ENCODE peak calls at places on chromosomes 11 and 22, in nine cellular contexts. One of them, this sample, is unnamed.

GRCh38 chr11:124483422-124483821 is 37.9 kb upstream of the OR8B8 start:
- DNase-seq in stomach: no peak
- DNase-seq in A549: no peak
- DNase-seq in right lobe of liver: no peak
- DNase-seq in heart left ventricle: no peak
- DNase-seq in endothelial cell of umbilical vein: no peak
- DNase-seq in prostate gland: no peak
- DNase-seq in HCT116: no peak
- DNase-seq in IMR-90: no peak
- DNase-seq in this sample: no peak

GRCh38 chr11:70290341-70291065 is 20.0 kb downstream of the PPFIA1 start:
- DNase-seq in stomach: no peak
- DNase-seq in A549: no peak
- DNase-seq in right lobe of liver: no peak
- DNase-seq in heart left ventricle: no peak
- DNase-seq in endothelial cell of umbilical vein: no peak
- DNase-seq in prostate gland: no peak
- DNase-seq in HCT116: no peak
- DNase-seq in IMR-90: no peak
- DNase-seq in this sample: no peak

GRCh38 chr11:73797457-73797856 is 9.8 kb downstream of the MRPL48 start:
- DNase-seq in stomach: no peak
- DNase-seq in A549: no peak
- DNase-seq in right lobe of liver: no peak
- DNase-seq in heart left ventricle: no peak
- DNase-seq in endothelial cell of umbilical vein: no peak
- DNase-seq in prostate gland: no peak
- DNase-seq in HCT116: no peak
- DNase-seq in IMR-90: no peak
- DNase-seq in this sample: no peak

GRCh38 chr11:561148-562003 is 606 bp downstream of the RASSF7 start:
- DNase-seq in stomach: peak; percentile 89
- DNase-seq in A549: peak; percentile 81
- DNase-seq in right lobe of liver: peak; percentile 85
- DNase-seq in heart left ventricle: peak; percentile 63
- DNase-seq in endothelial cell of umbilical vein: no peak
- DNase-seq in prostate gland: no peak
- DNase-seq in HCT116: no peak
- DNase-seq in IMR-90: no peak
- DNase-seq in this sample: peak; percentile 88

GRCh38 chr11:73240190-73240781 is 22.2 kb downstream of the P2RY2 start:
- DNase-seq in stomach: no peak
- DNase-seq in A549: no peak
- DNase-seq in right lobe of liver: peak; percentile 39
- DNase-seq in heart left ventricle: peak; percentile 85
- DNase-seq in endothelial cell of umbilical vein: no peak
- DNase-seq in prostate gland: no peak
- DNase-seq in HCT116: no peak
- DNase-seq in IMR-90: peak; percentile 72
- DNase-seq in this sample: peak; percentile 36

GRCh38 chr11:86218125-86219081 is 26.1 kb upstream of the EED start:
- DNase-seq in stomach: peak; percentile 64
- DNase-seq in A549: peak; percentile 77
- DNase-seq in right lobe of liver: peak; percentile 61
- DNase-seq in heart left ventricle: peak; percentile 68
- DNase-seq in endothelial cell of umbilical vein: peak; percentile 82
- DNase-seq in prostate gland: peak; percentile 46
- DNase-seq in HCT116: peak; percentile 66
- DNase-seq in IMR-90: peak; percentile 76
- DNase-seq in this sample: peak; percentile 41

GRCh38 chr11:98979212-98979611 is 41.5 kb upstream of the CNTN5 start:
- DNase-seq in stomach: no peak
- DNase-seq in A549: no peak
- DNase-seq in right lobe of liver: no peak
- DNase-seq in heart left ventricle: no peak
- DNase-seq in endothelial cell of umbilical vein: no peak
- DNase-seq in prostate gland: no peak
- DNase-seq in HCT116: no peak
- DNase-seq in IMR-90: no peak
- DNase-seq in this sample: no peak

GRCh38 chr11:112537846-112538330 is 277.2 kb upstream of the PLET1 start:
- DNase-seq in stomach: no peak
- DNase-seq in A549: no peak
- DNase-seq in right lobe of liver: no peak
- DNase-seq in heart left ventricle: no peak
- DNase-seq in endothelial cell of umbilical vein: no peak
- DNase-seq in prostate gland: no peak
- DNase-seq in HCT116: no peak
- DNase-seq in IMR-90: no peak
- DNase-seq in this sample: no peak

GRCh38 chr11:69817265-69818236 is 1.7 kb downstream of the FGF3 start:
- DNase-seq in stomach: no peak
- DNase-seq in A549: peak; percentile 28
- DNase-seq in right lobe of liver: no peak
- DNase-seq in heart left ventricle: no peak
- DNase-seq in endothelial cell of umbilical vein: no peak
- DNase-seq in prostate gland: no peak
- DNase-seq in HCT116: no peak
- DNase-seq in IMR-90: no peak
- DNase-seq in this sample: no peak

GRCh38 chr11:3901249-3902025 is 46.0 kb downstream of the STIM1 start:
- DNase-seq in stomach: no peak
- DNase-seq in A549: no peak
- DNase-seq in right lobe of liver: no peak
- DNase-seq in heart left ventricle: no peak
- DNase-seq in endothelial cell of umbilical vein: no peak
- DNase-seq in prostate gland: no peak
- DNase-seq in HCT116: no peak
- DNase-seq in IMR-90: no peak
- DNase-seq in this sample: no peak

DNA sequence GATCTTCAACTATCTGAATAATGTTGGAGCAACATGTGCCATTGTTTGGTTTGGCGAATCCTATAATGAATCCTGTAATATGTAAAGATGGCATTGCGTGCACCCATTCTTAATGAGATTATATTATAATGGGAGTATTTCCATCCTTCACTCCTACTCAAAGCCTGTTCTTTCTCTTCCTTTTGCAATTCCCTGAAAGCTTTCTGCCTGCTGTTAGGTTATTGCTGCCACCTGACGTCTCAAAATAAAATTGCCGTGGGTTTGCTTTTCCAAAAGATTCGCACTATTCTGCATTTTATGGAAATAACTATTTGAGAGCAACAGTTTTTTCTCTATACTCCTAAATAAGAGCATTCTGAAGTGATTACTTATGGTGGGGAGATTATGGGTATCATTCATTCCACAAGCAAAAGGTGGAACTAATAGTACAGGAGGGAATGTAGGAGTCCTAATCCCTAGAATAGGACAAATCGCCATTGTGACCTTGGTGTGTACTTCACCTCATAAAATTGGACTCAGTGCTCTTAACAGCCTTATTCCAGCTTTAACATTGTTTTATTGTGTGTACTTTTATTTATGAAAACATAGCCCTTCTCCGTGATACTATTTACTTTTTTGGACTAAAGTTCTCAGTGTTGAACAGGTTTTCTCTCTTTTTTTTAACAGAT is 69.6 kb upstream of the ALKBH3 start:
- DNase-seq in stomach: no peak
- DNase-seq in A549: no peak
- DNase-seq in right lobe of liver: no peak
- DNase-seq in heart left ventricle: no peak
- DNase-seq in endothelial cell of umbilical vein: no peak
- DNase-seq in prostate gland: no peak
- DNase-seq in HCT116: no peak
- DNase-seq in IMR-90: no peak
- DNase-seq in this sample: no peak
- TF ChIP-seq CTCF in stomach: no peak
- TF ChIP-seq CTCF in A549: peak; percentile 5
- TF ChIP-seq CTCF in right lobe of liver: no peak
- TF ChIP-seq CTCF in heart left ventricle: peak; percentile 56
- TF ChIP-seq CTCF in endothelial cell of umbilical vein: no peak
- TF ChIP-seq CTCF in prostate gland: no peak
- TF ChIP-seq CTCF in HCT116: no peak
- TF ChIP-seq CTCF in IMR-90: peak; percentile 42
- TF ChIP-seq CTCF in this sample: no peak

GRCh38 chr11:46250071-46251052 is 27.1 kb upstream of the CREB3L1 start:
- DNase-seq in stomach: no peak
- DNase-seq in A549: no peak
- DNase-seq in right lobe of liver: no peak
- DNase-seq in heart left ventricle: no peak
- DNase-seq in endothelial cell of umbilical vein: no peak
- DNase-seq in prostate gland: no peak
- DNase-seq in HCT116: no peak
- DNase-seq in IMR-90: peak; percentile 70
- DNase-seq in this sample: no peak
- TF ChIP-seq POLR2A in stomach: no peak
- TF ChIP-seq POLR2A in A549: no peak
- TF ChIP-seq POLR2A in right lobe of liver: no peak
- TF ChIP-seq POLR2A in heart left ventricle: no peak
- TF ChIP-seq POLR2A in endothelial cell of umbilical vein: no peak
- TF ChIP-seq POLR2A in prostate gland: no peak
- TF ChIP-seq POLR2A in HCT116: no peak
- TF ChIP-seq POLR2A in IMR-90: no peak
- TF ChIP-seq POLR2A in this sample: no peak

DNA sequence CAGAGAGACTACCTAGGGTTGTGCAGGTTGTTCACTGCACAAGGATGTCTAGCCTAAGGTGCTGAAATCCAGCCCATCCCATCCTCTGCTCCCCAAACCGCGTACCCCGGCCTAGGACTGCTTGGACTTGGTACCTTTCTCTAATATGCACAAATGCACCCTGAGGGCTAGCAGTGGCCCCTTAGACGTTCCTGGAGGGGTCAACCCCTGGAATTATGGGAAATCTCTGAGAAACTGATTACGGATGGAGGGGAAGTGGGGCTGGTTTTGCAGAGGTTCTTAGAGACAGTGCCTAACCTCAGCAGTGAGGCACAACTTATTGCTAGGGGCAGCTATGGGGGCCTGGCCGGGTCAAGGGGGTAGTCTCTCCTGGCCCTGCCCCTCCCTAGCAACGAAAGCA is 2.5 kb downstream of the C11orf68 start:
- DNase-seq in stomach: no peak
- DNase-seq in A549: no peak
- DNase-seq in right lobe of liver: no peak
- DNase-seq in heart left ventricle: no peak
- DNase-seq in endothelial cell of umbilical vein: no peak
- DNase-seq in prostate gland: no peak
- DNase-seq in HCT116: no peak
- DNase-seq in IMR-90: no peak
- DNase-seq in this sample: no peak
- H3K4me3 ChIP-seq in stomach: no peak overlapping the region
- H3K4me3 ChIP-seq in A549: peak overlapping the region; percentile 9
- H3K4me3 ChIP-seq in right lobe of liver: no peak overlapping the region
- H3K4me3 ChIP-seq in heart left ventricle: peak overlapping the region; percentile 6
- H3K4me3 ChIP-seq in endothelial cell of umbilical vein: no peak overlapping the region
- H3K4me3 ChIP-seq in prostate gland: no peak overlapping the region
- H3K4me3 ChIP-seq in HCT116: peak overlapping the region; percentile 86
- H3K4me3 ChIP-seq in IMR-90: peak overlapping the region; percentile 10
- H3K4me3 ChIP-seq in this sample: no peak overlapping the region

GRCh38 chr11:61847914-61848581 is 19.9 kb downstream of the FADS2 start:
- DNase-seq in stomach: no peak
- DNase-seq in A549: no peak
- DNase-seq in right lobe of liver: no peak
- DNase-seq in heart left ventricle: peak; percentile 50
- DNase-seq in endothelial cell of umbilical vein: no peak
- DNase-seq in prostate gland: no peak
- DNase-seq in HCT116: no peak
- DNase-seq in IMR-90: no peak
- DNase-seq in this sample: no peak
- TF ChIP-seq CTCF in stomach: no peak
- TF ChIP-seq CTCF in A549: no peak
- TF ChIP-seq CTCF in right lobe of liver: no peak
- TF ChIP-seq CTCF in heart left ventricle: no peak
- TF ChIP-seq CTCF in endothelial cell of umbilical vein: no peak
- TF ChIP-seq CTCF in prostate gland: no peak
- TF ChIP-seq CTCF in HCT116: no peak
- TF ChIP-seq CTCF in IMR-90: no peak
- TF ChIP-seq CTCF in this sample: no peak

GRCh38 chr22:41936894-41937169 is 10.1 kb downstream of the CENPM start:
- DNase-seq in stomach: no peak
- DNase-seq in A549: no peak
- DNase-seq in right lobe of liver: no peak
- DNase-seq in heart left ventricle: no peak
- DNase-seq in endothelial cell of umbilical vein: no peak
- DNase-seq in prostate gland: no peak
- DNase-seq in HCT116: no peak
- DNase-seq in IMR-90: no peak
- DNase-seq in this sample: no peak

GRCh38 chr22:41943661-41944209 is 3.2 kb downstream of the CENPM start:
- DNase-seq in stomach: peak; percentile 77
- DNase-seq in A549: no peak
- DNase-seq in right lobe of liver: no peak
- DNase-seq in heart left ventricle: no peak
- DNase-seq in endothelial cell of umbilical vein: peak; percentile 42
- DNase-seq in prostate gland: no peak
- DNase-seq in HCT116: no peak
- DNase-seq in IMR-90: peak; percentile 39
- DNase-seq in this sample: no peak

GRCh38 chr22:41939981-41940852 is 6.7 kb downstream of the CENPM start:
- DNase-seq in stomach: peak; percentile 83
- DNase-seq in A549: peak; percentile 67
- DNase-seq in right lobe of liver: no peak
- DNase-seq in heart left ventricle: no peak
- DNase-seq in endothelial cell of umbilical vein: no peak
- DNase-seq in prostate gland: peak; percentile 75
- DNase-seq in HCT116: no peak
- DNase-seq in IMR-90: no peak
- DNase-seq in this sample: peak; percentile 99

GRCh38 chr22:41946360-41947180 is at the start of gene CENPM:
- DNase-seq in stomach: peak; percentile 92
- DNase-seq in A549: peak; percentile 95
- DNase-seq in right lobe of liver: peak; percentile 92
- DNase-seq in heart left ventricle: peak; percentile 94
- DNase-seq in endothelial cell of umbilical vein: peak; percentile 96
- DNase-seq in prostate gland: peak; percentile 93
- DNase-seq in HCT116: peak; percentile 92
- DNase-seq in IMR-90: peak; percentile 91
- DNase-seq in this sample: peak; percentile 96

GRCh38 chr22:41940853-41941765 is 5.8 kb downstream of the CENPM start:
- DNase-seq in stomach: peak; percentile 91
- DNase-seq in A549: peak; percentile 74
- DNase-seq in right lobe of liver: peak; percentile 85
- DNase-seq in heart left ventricle: peak; percentile 91
- DNase-seq in endothelial cell of umbilical vein: peak; percentile 75
- DNase-seq in prostate gland: peak; percentile 82
- DNase-seq in HCT116: no peak
- DNase-seq in IMR-90: peak; percentile 91
- DNase-seq in this sample: peak; percentile 93
- TF ChIP-seq POLR2A in stomach: no peak
- TF ChIP-seq POLR2A in A549: no peak
- TF ChIP-seq POLR2A in right lobe of liver: no peak
- TF ChIP-seq POLR2A in heart left ventricle: no peak
- TF ChIP-seq POLR2A in endothelial cell of umbilical vein: no peak
- TF ChIP-seq POLR2A in prostate gland: no peak
- TF ChIP-seq POLR2A in HCT116: no peak
- TF ChIP-seq POLR2A in IMR-90: peak; percentile 65
- TF ChIP-seq POLR2A in this sample: peak; percentile 10

GRCh38 chr22:46584081-46584903 is 35.9 kb upstream of the GRAMD4 start:
- DNase-seq in stomach: no peak
- DNase-seq in A549: no peak
- DNase-seq in right lobe of liver: peak; percentile 46
- DNase-seq in heart left ventricle: peak; percentile 60
- DNase-seq in endothelial cell of umbilical vein: no peak
- DNase-seq in prostate gland: no peak
- DNase-seq in HCT116: no peak
- DNase-seq in IMR-90: peak; percentile 48
- DNase-seq in this sample: no peak
- H3K4me3 ChIP-seq in stomach: peak overlapping the region; percentile 15
- H3K4me3 ChIP-seq in A549: no peak overlapping the region
- H3K4me3 ChIP-seq in right lobe of liver: no peak overlapping the region
- H3K4me3 ChIP-seq in heart left ventricle: no peak overlapping the region
- H3K4me3 ChIP-seq in endothelial cell of umbilical vein: no peak overlapping the region
- H3K4me3 ChIP-seq in prostate gland: no peak overlapping the region
- H3K4me3 ChIP-seq in HCT116: no peak overlapping the region
- H3K4me3 ChIP-seq in IMR-90: no peak overlapping the region
- H3K4me3 ChIP-seq in this sample: no peak overlapping the region

GRCh38 chr11:57460017-57460755 is at the start of gene RTN4RL2:
- DNase-seq in stomach: no peak
- DNase-seq in A549: peak; percentile 78
- DNase-seq in right lobe of liver: peak; percentile 77
- DNase-seq in heart left ventricle: peak; percentile 73
- DNase-seq in endothelial cell of umbilical vein: peak; percentile 36
- DNase-seq in prostate gland: no peak
- DNase-seq in HCT116: peak; percentile 52
- DNase-seq in IMR-90: peak; percentile 45
- DNase-seq in this sample: no peak
- TF ChIP-seq CTCF in stomach: no peak
- TF ChIP-seq CTCF in A549: peak; percentile 44
- TF ChIP-seq CTCF in right lobe of liver: no peak
- TF ChIP-seq CTCF in heart left ventricle: peak; percentile 13
- TF ChIP-seq CTCF in endothelial cell of umbilical vein: no peak
- TF ChIP-seq CTCF in prostate gland: no peak
- TF ChIP-seq CTCF in HCT116: no peak
- TF ChIP-seq CTCF in IMR-90: peak; percentile 16
- TF ChIP-seq CTCF in this sample: no peak

This sample was measured in Peyer's patch.